ENCODE peak calls at places on chromosomes 7 and 10, in six cellular contexts. P is endothelial cell, D is RWPE1, Y is Peyer's patch, Q is heart left ventricle, S is heart right ventricle. H is an unnamed sample.

GRCh38 chr10:38054361-38054797 is 39.8 kb upstream of the ZNF37A start:
- DNase-seq in Q (no peak), P (no peak), D (peak; percentile 13), Y (no peak), S (no peak), H (no peak)

GRCh38 chr7:20542594-20542993 is 72.9 kb upstream of the ABCB5 start:
- DNase-seq in Q (no peak), S (peak; percentile 8), P (no peak), D (peak; percentile 52), Y (no peak), H (no peak)

GRCh38 chr10:119769886-119770285 is 44.0 kb downstream of the INPP5F start:
- DNase-seq in Q (no peak), P (no peak), D (peak; percentile 80), S (no peak), Y (no peak), H (no peak)

GRCh38 chr10:317219-317868 is 182.1 kb downstream of the ZMYND11 start:
- DNase-seq in Q (no peak), S (peak; percentile 56), Y (peak; percentile 77), P (no peak), D (no peak), H (no peak)

GRCh38 chr10:23556727-23557440 is 118.0 kb downstream of the OTUD1 start:
- DNase-seq in P (no peak), S (no peak), Y (no peak), Q (no peak), D (peak; percentile 41), H (no peak)

GRCh38 chr10:116826803-116827202 is 22.5 kb upstream of the ENO4 start:
- DNase-seq in P (no peak), D (no peak), Y (no peak), Q (no peak), S (no peak), H (no peak)

GRCh38 chr7:137172105-137172590 is 171.4 kb downstream of the PTN start:
- DNase-seq in P (no peak), Q (no peak), D (no peak), S (no peak), Y (no peak), H (no peak)

GRCh38 chr10:92691042-92691590 is 1.4 kb downstream of the HHEX start:
- DNase-seq in Q (no peak), D (no peak), P (no peak), Y (peak; percentile 28), S (no peak), H (peak; percentile 33)

GRCh38 chr7:19455508-19456132 is 253.2 kb downstream of the POLR1F start:
- DNase-seq in Y (no peak), D (no peak), P (no peak), S (no peak), Q (no peak), H (no peak)

GRCh38 chr10:97267671-97268070 is 24.8 kb downstream of the ARHGAP19 start:
- DNase-seq in Y (no peak), S (no peak), Q (no peak), P (no peak), D (no peak), H (no peak)

GRCh38 chr10:87661861-87662785 is 2.4 kb downstream of the PAPSS2 start:
- DNase-seq in P (no peak), S (no peak), Y (no peak), Q (no peak), D (no peak), H (no peak)

DNA sequence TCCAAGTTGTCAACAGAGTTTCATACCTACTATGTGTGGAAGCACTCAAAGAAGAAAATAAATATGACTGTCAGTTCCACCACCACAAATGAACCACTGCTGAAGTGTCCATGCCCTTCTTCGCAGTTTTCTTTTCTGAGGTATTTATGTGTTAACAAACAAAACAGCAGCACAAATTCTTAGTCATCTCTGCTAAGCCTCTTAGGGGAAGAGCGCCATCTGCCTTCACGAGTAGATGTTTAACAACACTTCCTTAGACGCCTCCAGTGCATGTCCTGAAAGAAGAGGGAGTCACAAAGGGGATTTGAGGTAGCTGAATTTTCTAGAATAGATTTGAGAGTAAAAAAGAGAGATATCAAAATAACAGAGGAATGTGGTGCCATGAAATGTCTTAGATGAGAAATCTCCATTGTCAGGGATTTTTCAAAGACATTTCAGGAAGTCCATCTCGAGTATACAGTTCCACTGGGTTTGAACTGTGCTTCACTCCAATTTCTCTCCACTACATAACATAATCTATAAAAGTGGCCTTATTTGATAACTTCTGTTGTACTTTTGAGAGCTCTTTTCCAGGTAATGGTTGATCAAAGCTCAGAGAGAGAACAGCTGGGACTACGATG is 775.3 kb upstream of the POM121L12 start:
- DNase-seq in S (no peak), Y (no peak), Q (no peak), P (peak; percentile 18), D (peak; percentile 26), H (no peak)
- TF ChIP-seq CTCF in S (no peak), Y (no peak), Q (no peak), P (peak; percentile 21), D (no peak), H (no peak)

GRCh38 chr10:5812283-5813090 is 747 bp downstream of the GDI2 start:
- DNase-seq in D (peak; percentile 29), Y (peak; percentile 41), Q (peak; percentile 78), P (peak; percentile 54), S (peak; percentile 40), H (peak; percentile 62)
- TF ChIP-seq CTCF in D (no peak), Y (no peak), Q (no peak), P (no peak), S (no peak), H (no peak)

DNA sequence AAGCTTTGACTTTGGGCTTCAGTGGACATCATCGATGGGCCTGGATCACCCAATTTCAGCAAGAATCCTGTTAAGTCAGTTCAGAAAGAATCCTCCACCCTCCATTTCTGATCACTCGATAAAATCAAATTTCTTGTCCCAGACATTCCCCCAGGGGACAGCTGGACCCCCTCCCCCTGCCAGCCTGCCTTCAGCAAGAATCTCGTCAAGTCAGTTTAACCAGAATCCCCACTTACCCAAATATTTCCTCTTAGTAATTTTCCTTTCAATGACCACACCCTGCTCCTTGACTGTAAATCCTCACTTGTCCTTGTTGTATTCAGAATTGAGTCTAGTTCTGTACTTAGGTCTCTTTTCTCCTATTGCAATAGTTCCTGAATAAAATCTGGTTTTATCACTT is 766.9 kb downstream of the XPNPEP1 start:
- DNase-seq in P (no peak), Q (no peak), D (no peak), S (no peak), Y (no peak), H (no peak)
- TF ChIP-seq CTCF in P (no peak), Q (no peak), D (no peak), S (no peak), Y (no peak), H (no peak)

DNA sequence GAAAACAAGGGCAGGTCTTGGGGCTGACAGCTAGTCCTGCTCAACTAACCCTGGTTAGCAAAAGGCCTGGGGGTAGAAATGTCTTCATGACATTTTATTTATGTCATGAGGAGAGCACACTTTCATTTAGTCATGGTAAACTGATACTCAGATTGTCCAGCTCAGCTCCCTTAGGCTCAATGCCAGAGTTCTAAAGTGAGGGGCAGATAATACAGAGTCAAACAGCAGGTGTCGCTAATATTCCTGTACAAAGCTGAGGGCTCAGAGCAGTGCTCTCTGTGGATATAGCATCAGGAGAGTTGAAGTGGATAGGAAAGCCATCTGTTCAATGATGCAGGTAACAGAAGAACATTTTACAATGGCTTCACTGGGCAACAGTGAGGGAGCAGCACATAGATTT is 26.8 kb upstream of the CALCR start:
- DNase-seq in Q (no peak), Y (no peak), D (no peak), P (no peak), S (no peak), H (no peak)
- TF ChIP-seq CTCF in Q (no peak), Y (no peak), D (no peak), P (no peak), S (no peak), H (no peak)